ENCODE peak calls at places on chromosome 1, in five cellular contexts. F, Y, A, M and O are unnamed samples.

GRCh38 chr1:155080250-155081228 is 1.9 kb downstream of the EFNA3 start:
- DNase-seq in Y (no peak), A (no peak), F (no peak), M (no peak), O (no peak)

GRCh38 chr1:36400825-36401601 is 3.3 kb upstream of the LSM10 start:
- DNase-seq in M (no peak), A (peak), Y (peak), F (no peak), O (peak)

GRCh38 chr1:86650065-86650464 is 54.3 kb upstream of the SH3GLB1 start:
- DNase-seq in M (no peak), A (no peak), F (no peak), Y (peak), O (no peak)

GRCh38 chr1:8431028-8431427 is 113.1 kb downstream of the SLC45A1 start:
- DNase-seq in F (no peak), M (no peak), Y (no peak), A (no peak), O (no peak)

GRCh38 chr1:56202186-56202585 is 377.2 kb downstream of the PLPP3 start:
- DNase-seq in M (no peak), Y (no peak), F (no peak), A (no peak), O (no peak)

GRCh38 chr1:154849645-154850131 is 20.4 kb downstream of the KCNN3 start:
- DNase-seq in Y (no peak), F (no peak), A (no peak), M (no peak), O (no peak)

GRCh38 chr1:56688522-56689026 is 43.5 kb downstream of the PRKAA2 start:
- DNase-seq in M (no peak), F (peak), A (no peak), Y (peak), O (no peak)

GRCh38 chr1:166197141-166197540 is 30.3 kb upstream of the FAM78B start:
- DNase-seq in Y (no peak), F (no peak), M (no peak), A (no peak), O (no peak)

GRCh38 chr1:19785660-19786059 is 14.1 kb downstream of the TMCO4 start:
- DNase-seq in Y (no peak), A (no peak), F (no peak), M (no peak), O (no peak)

GRCh38 chr1:60893111-60893510 is 189.2 kb upstream of the NFIA start:
- DNase-seq in M (no peak), F (no peak), Y (no peak), A (no peak), O (no peak)

GRCh38 chr1:109256971-109257681 is 7.8 kb downstream of the CELSR2 start:
- DNase-seq in Y (no peak), M (no peak), F (peak), A (no peak), O (no peak)